ENCODE peak calls at places on chromosomes 4 and X, in six cellular contexts. P is NCI-H345; E is activated T-cell treated with anti-CD3 and anti-CD28 coated beads, Interleukin-2, amount 50 U/mL, for 24 hours; X is heart right ventricle; B is nephron progenitor cell; R is activated T-helper 9 cell treated with anti-CD3 and anti-CD28 coated beads, Interleukin-2, amount 50 U/mL, for 16 hours. Z is an unnamed sample.

GRCh38 chrX:46649421-46650260 is 76.1 kb downstream of the CHST7 start:
- DNase-seq in P (peak; percentile 51), E (no peak), X (peak; percentile 25), B (no peak), R (no peak), Z (no peak)

GRCh38 chr4:122854860-122855259 is 28.2 kb downstream of the FGF2 start:
- DNase-seq in P (no peak), E (no peak), X (no peak), B (no peak), R (no peak), Z (no peak)

GRCh38 chr4:88159137-88159725 is 792 bp upstream of the ABCG2 start:
- DNase-seq in P (peak; percentile 13), E (no peak), X (peak; percentile 9), B (no peak), R (no peak), Z (peak; percentile 55)

GRCh38 chr4:108398326-108398725 is 222.1 kb upstream of the RPL34 start:
- DNase-seq in P (no peak), E (no peak), X (no peak), B (no peak), R (no peak), Z (no peak)

GRCh38 chr4:151091047-151091446 is 8.4 kb upstream of the RPS3A start:
- DNase-seq in P (no peak), E (no peak), X (no peak), B (no peak), R (no peak), Z (no peak)

GRCh38 chr4:166941629-166942028 is 292.7 kb downstream of the SPOCK3 start:
- DNase-seq in P (no peak), E (no peak), X (no peak), B (no peak), R (no peak), Z (no peak)

GRCh38 chrX:23554304-23554703 is 113.0 kb upstream of the PRDX4 start:
- DNase-seq in P (peak; percentile 48), E (no peak), X (no peak), B (no peak), R (no peak), Z (peak; percentile 16)

GRCh38 chr4:126495163-126495752 is 1137.5 kb upstream of the INTU start:
- DNase-seq in P (no peak), E (no peak), X (no peak), B (no peak), R (no peak), Z (no peak)

GRCh38 chrX:48700951-48701653 is 4.6 kb downstream of the SUV39H1 start:
- DNase-seq in P (no peak), E (no peak), X (no peak), B (no peak), R (no peak), Z (no peak)

GRCh38 chrX:97367149-97367548 is 483.4 kb downstream of the RPA4 start:
- DNase-seq in P (no peak), E (no peak), X (no peak), B (no peak), R (no peak), Z (no peak)

GRCh38 chr4:153281476-153281875 is 63.0 kb upstream of the MND1 start:
- DNase-seq in P (no peak), E (no peak), X (no peak), B (no peak), R (no peak), Z (no peak)

GRCh38 chrX:111483140-111483539 is 28.3 kb upstream of the SERTM2 start:
- DNase-seq in P (no peak), E (no peak), X (no peak), B (peak; percentile 55), R (no peak), Z (peak; percentile 73)

GRCh38 chr4:34771632-34772031 is 1472.7 kb downstream of the ARAP2 start:
- DNase-seq in P (no peak), E (no peak), X (no peak), B (no peak), R (no peak), Z (no peak)

GRCh38 chr4:121977251-121978168 is 25.6 kb upstream of the TRPC3 start:
- DNase-seq in P (no peak), E (no peak), X (no peak), B (no peak), R (no peak), Z (no peak)

GRCh38 chr4:60737858-60738257 is 462.3 kb upstream of the ADGRL3 start:
- DNase-seq in P (no peak), E (no peak), X (no peak), B (no peak), R (no peak), Z (no peak)

GRCh38 chr4:155855897-155856296 is 10.2 kb downstream of the ASIC5 start:
- DNase-seq in P (no peak), E (no peak), X (no peak), B (no peak), R (no peak), Z (no peak)

GRCh38 chr4:19512086-19512485 is 739.6 kb upstream of the SLIT2 start:
- DNase-seq in P (no peak), E (no peak), X (no peak), B (no peak), R (no peak), Z (no peak)

GRCh38 chr4:153232768-153233167 is 28.5 kb downstream of the TRIM2 start:
- DNase-seq in P (no peak), E (no peak), X (peak; percentile 44), B (peak; percentile 26), R (no peak), Z (no peak)

GRCh38 chrX:129678176-129678880 is 23.6 kb upstream of the APLN start:
- DNase-seq in P (peak; percentile 80), E (peak; percentile 60), X (peak; percentile 60), B (no peak), R (peak; percentile 15), Z (peak; percentile 26)

GRCh38 chrX:149950681-149951080 is 12.4 kb upstream of the EOLA2 start:
- DNase-seq in P (no peak), E (no peak), X (no peak), B (no peak), R (no peak), Z (peak; percentile 33)

GRCh38 chr4:98113005-98113404 is 30.3 kb downstream of the STPG2 start:
- DNase-seq in P (peak; percentile 42), E (no peak), X (no peak), B (peak; percentile 15), R (no peak), Z (no peak)

GRCh38 chrX:122771933-122772332 is 412.1 kb upstream of the GRIA3 start:
- DNase-seq in P (no peak), E (no peak), X (no peak), B (no peak), R (no peak), Z (no peak)

GRCh38 chrX:72021975-72022374 is 109.7 kb downstream of the RTL5 start:
- DNase-seq in P (no peak), E (no peak), X (no peak), B (no peak), R (no peak), Z (no peak)

GRCh38 chr4:184854673-184855072 is 28.9 kb upstream of the ACSL1 start:
- DNase-seq in P (no peak), E (no peak), X (no peak), B (no peak), R (no peak), Z (no peak)

GRCh38 chr4:1901127-1901526 is 29.9 kb downstream of the NSD2 start:
- DNase-seq in P (no peak), E (no peak), X (no peak), B (no peak), R (no peak), Z (no peak)

GRCh38 chr4:182593864-182594263 is 323.3 kb downstream of the DCTD start:
- DNase-seq in P (no peak), E (no peak), X (no peak), B (no peak), R (no peak), Z (no peak)

GRCh38 chr4:141654098-141654497 is 17.7 kb downstream of the IL15 start:
- DNase-seq in P (no peak), E (no peak), X (peak; percentile 38), B (peak; percentile 38), R (no peak), Z (peak; percentile 19)

GRCh38 chrX:93322110-93322509 is 351.3 kb downstream of the NAP1L3 start:
- DNase-seq in P (no peak), E (no peak), X (no peak), B (no peak), R (no peak), Z (no peak)

GRCh38 chr4:154490589-154491340 is 834 bp downstream of the DCHS2 start:
- DNase-seq in P (no peak), E (peak; percentile 40), X (peak; percentile 12), B (peak; percentile 46), R (no peak), Z (peak; percentile 3)

GRCh38 chrX:40102393-40103381 is 4.9 kb upstream of the BCOR start:
- DNase-seq in P (no peak), E (no peak), X (no peak), B (no peak), R (no peak), Z (no peak)

GRCh38 chrX:41449615-41450014 is 2.5 kb downstream of the NYX start:
- DNase-seq in P (peak; percentile 37), E (no peak), X (no peak), B (no peak), R (no peak), Z (no peak)

GRCh38 chr4:1491630-1492457 is 85.6 kb upstream of the NKX1-1 start:
- DNase-seq in P (no peak), E (peak; percentile 11), X (no peak), B (no peak), R (no peak), Z (no peak)